ENCODE peak calls at places on chromosome 18, in five cellular contexts. O is CD4-positive, CD25-positive, alpha-beta regulatory T cell; Y is SK-N-SH; B is upper lobe of right lung; L is cardiac muscle cell. A is an unnamed sample.

GRCh38 chr18:59604877-59605276 is 92.3 kb downstream of the CCBE1 start:
- DNase-seq in O (no peak), L (no peak), B (no peak), Y (no peak), A (no peak)

GRCh38 chr18:58615150-58616132 is 13.4 kb downstream of the ALPK2 start:
- DNase-seq in L (no peak), Y (no peak), B (no peak), O (peak; percentile 37), A (peak; percentile 26)

GRCh38 chr18:74796928-74797576 is 199.4 kb downstream of the ZNF407 start:
- DNase-seq in L (peak; percentile 50), B (no peak), Y (peak; percentile 60), O (no peak), A (no peak)

GRCh38 chr18:76741346-76741745 is 81.0 kb upstream of the ZNF236 start:
- DNase-seq in O (no peak), L (no peak), B (no peak), Y (no peak), A (no peak)

GRCh38 chr18:61333271-61333745 is at the start of gene CDH20:
- DNase-seq in O (no peak), L (peak; percentile 5), B (no peak), Y (no peak), A (no peak)

GRCh38 chr18:487371-487770 is 13.1 kb downstream of the COLEC12 start:
- DNase-seq in B (no peak), Y (no peak), O (no peak), L (peak; percentile 64), A (no peak)

GRCh38 chr18:49668583-49669290 is 106.9 kb downstream of the LIPG start:
- DNase-seq in L (peak; percentile 91), O (no peak), B (no peak), Y (no peak), A (no peak)

GRCh38 chr18:23924813-23925212 is 89.7 kb upstream of the TTC39C start:
- DNase-seq in L (peak; percentile 63), Y (no peak), O (no peak), B (no peak), A (no peak)

GRCh38 chr18:63186520-63186919 is 133.0 kb downstream of the BCL2 start:
- DNase-seq in L (no peak), Y (no peak), O (no peak), B (no peak), A (no peak)

GRCh38 chr18:38422216-38422615 is 856.6 kb upstream of the CELF4 start:
- DNase-seq in B (no peak), O (no peak), L (no peak), Y (no peak), A (no peak)

GRCh38 chr18:650428-650858 is 7.0 kb upstream of the TYMS start:
- DNase-seq in L (no peak), B (no peak), Y (no peak), O (no peak), A (no peak)

GRCh38 chr18:23550898-23551297 is 35.4 kb downstream of the NPC1 start:
- DNase-seq in Y (no peak), B (no peak), O (no peak), L (no peak), A (no peak)

GRCh38 chr18:48475635-48476549 is 62.9 kb upstream of the CTIF start:
- DNase-seq in O (no peak), B (no peak), L (peak; percentile 90), Y (peak; percentile 73), A (no peak)

GRCh38 chr18:22828171-22828570 is 105.0 kb upstream of the RBBP8 start:
- DNase-seq in O (no peak), L (no peak), B (no peak), Y (no peak), A (no peak)

GRCh38 chr18:61541673-61542072 is 208.4 kb downstream of the CDH20 start:
- DNase-seq in Y (no peak), L (no peak), B (no peak), O (no peak), A (no peak)

GRCh38 chr18:58254873-58255511 is 211.0 kb downstream of the NEDD4L start:
- DNase-seq in Y (no peak), L (no peak), O (no peak), B (no peak), A (no peak)

GRCh38 chr18:58856881-58857280 is 7.8 kb upstream of the ZNF532 start:
- DNase-seq in Y (no peak), L (no peak), O (no peak), B (no peak), A (no peak)

GRCh38 chr18:22557160-22557941 is 139.6 kb upstream of the CTAGE1 start:
- DNase-seq in O (no peak), Y (no peak), B (no peak), L (peak; percentile 77), A (no peak)

GRCh38 chr18:76006151-76006550 is 488.9 kb downstream of the ZNF516 start:
- DNase-seq in L (no peak), O (no peak), B (no peak), Y (no peak), A (no peak)

GRCh38 chr18:77062518-77063003 is 70.0 kb downstream of the MBP start:
- DNase-seq in L (peak; percentile 95), B (no peak), O (peak; percentile 69), Y (no peak), A (peak; percentile 91)

GRCh38 chr18:77522031-77522675 is 272.5 kb downstream of the GALR1 start:
- DNase-seq in B (no peak), O (no peak), Y (no peak), L (peak; percentile 38), A (no peak)

GRCh38 chr18:73741946-73742345 is 405.7 kb downstream of the FBXO15 start:
- DNase-seq in B (no peak), O (no peak), L (peak; percentile 53), Y (no peak), A (no peak)

GRCh38 chr18:22015156-22015555 is 154.2 kb upstream of the GATA6 start:
- DNase-seq in O (no peak), B (no peak), Y (no peak), L (no peak), A (no peak)

GRCh38 chr18:63342206-63342605 is 22.6 kb upstream of the BCL2 start:
- DNase-seq in B (no peak), L (peak; percentile 53), Y (peak; percentile 49), O (no peak), A (no peak)

GRCh38 chr18:74498712-74499629 is 2.8 kb downstream of the CNDP2 start:
- DNase-seq in O (peak; percentile 62), B (peak; percentile 90), L (no peak), Y (no peak), A (peak; percentile 68)

GRCh38 chr18:68263481-68263880 is 451.4 kb downstream of the TMX3 start:
- DNase-seq in O (no peak), Y (no peak), B (no peak), L (peak; percentile 26), A (no peak)

GRCh38 chr18:55317832-55318231 is 270.2 kb downstream of the TCF4 start:
- DNase-seq in O (no peak), Y (no peak), B (no peak), L (no peak), A (no peak)

GRCh38 chr18:48529796-48530195 is 9.0 kb upstream of the CTIF start:
- DNase-seq in L (peak; percentile 48), O (no peak), Y (no peak), B (no peak), A (no peak)

GRCh38 chr18:63178526-63178880 is 141.1 kb downstream of the BCL2 start:
- DNase-seq in Y (no peak), L (peak; percentile 76), O (no peak), B (no peak), A (no peak)

GRCh38 chr18:9756566-9757470 is 48.7 kb downstream of the RAB31 start:
- DNase-seq in B (no peak), O (no peak), Y (no peak), L (no peak), A (no peak)

GRCh38 chr18:9757851-9758587 is 49.9 kb downstream of the RAB31 start:
- DNase-seq in B (no peak), O (no peak), Y (no peak), L (peak; percentile 55), A (no peak)

GRCh38 chr18:9755603-9756002 is 47.5 kb downstream of the RAB31 start:
- DNase-seq in O (no peak), L (peak; percentile 33), Y (no peak), B (no peak), A (no peak)

GRCh38 chr18:9760641-9761040 is 52.5 kb downstream of the RAB31 start:
- DNase-seq in L (no peak), O (no peak), B (no peak), Y (no peak), A (no peak)

GRCh38 chr18:9758624-9759075 is 50.5 kb downstream of the RAB31 start:
- DNase-seq in O (no peak), B (no peak), Y (no peak), L (no peak), A (no peak)
- H3K27ac ChIP-seq in O (no peak overlapping the region), B (no peak overlapping the region), Y (no peak overlapping the region), L (no peak overlapping the region), A (no peak overlapping the region)

GRCh38 chr18:12645264-12645663 is 12.6 kb downstream of the SPIRE1 start:
- DNase-seq in O (no peak), L (no peak), Y (no peak), B (no peak), A (no peak)
- H3K4me3 ChIP-seq in O (no peak overlapping the region), L (no peak overlapping the region), Y (no peak overlapping the region), B (no peak overlapping the region), A (no peak overlapping the region)

GRCh38 chr18:79684787-79685186 is 5.2 kb downstream of the CTDP1 start:
- DNase-seq in Y (peak; percentile 4), O (no peak), L (peak; percentile 3), B (no peak), A (no peak)

GRCh38 chr18:79682481-79682880 is 2.9 kb downstream of the CTDP1 start:
- DNase-seq in L (no peak), B (no peak), Y (no peak), O (no peak), A (no peak)

GRCh38 chr18:79682896-79683625 is 3.5 kb downstream of the CTDP1 start:
- DNase-seq in B (no peak), L (no peak), O (no peak), Y (no peak), A (no peak)

GRCh38 chr18:79684283-79684631 is 4.7 kb downstream of the CTDP1 start:
- DNase-seq in Y (no peak), O (no peak), B (no peak), L (no peak), A (peak; percentile 64)

GRCh38 chr18:79683626-79684282 is 4.2 kb downstream of the CTDP1 start:
- DNase-seq in Y (no peak), B (no peak), O (no peak), L (no peak), A (no peak)
- H3K4me1 ChIP-seq in Y (no peaks in the 10 kb centered on the region), B (peaks cover 14% of the 10 kb centered on the region), O (peaks cover 46% of the 10 kb centered on the region), L (peaks cover 9% of the 10 kb centered on the region), A (peaks cover 61% of the 10 kb centered on the region)

DNA sequence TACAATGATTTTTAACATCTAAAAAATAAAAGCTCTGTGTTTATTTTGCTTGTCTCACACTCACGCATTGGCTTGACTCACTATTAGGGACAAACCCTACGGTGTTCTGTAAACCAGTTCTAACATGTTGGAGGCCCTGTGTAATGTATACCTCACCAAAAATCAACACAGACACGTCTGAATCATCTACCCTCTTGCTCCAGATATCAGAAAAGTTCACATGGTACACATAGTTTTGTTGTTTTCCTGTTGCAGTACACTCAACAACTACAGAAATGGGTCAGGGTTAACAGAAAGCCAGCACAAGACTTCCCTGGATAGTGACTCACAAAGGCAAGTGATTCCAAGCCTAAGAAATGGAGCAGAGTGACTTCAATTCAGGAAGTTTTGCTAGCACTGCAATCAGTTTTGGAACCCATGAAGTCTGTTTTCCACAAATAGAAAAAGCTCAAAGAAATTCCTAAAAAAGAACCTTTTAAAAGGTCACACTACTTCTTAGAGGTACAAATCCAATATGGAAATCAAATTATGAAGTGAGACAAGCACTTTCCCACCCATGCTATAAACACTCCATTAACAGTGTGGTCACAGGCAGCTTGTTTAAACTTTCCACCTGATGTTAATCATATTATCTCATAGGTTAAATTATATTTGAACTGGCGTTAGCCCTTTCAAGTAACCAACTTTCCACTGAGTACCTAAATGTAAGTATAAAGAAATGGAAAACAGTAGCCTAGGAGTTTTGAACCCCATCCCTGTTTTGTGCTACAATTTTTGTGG is 87.5 kb downstream of the GAREM1 start:
- DNase-seq in L (peak; percentile 93), Y (no peak), O (no peak), B (no peak), A (no peak)
- H3K27ac ChIP-seq in L (no peak overlapping the region), Y (no peak overlapping the region), O (no peak overlapping the region), B (peak overlapping the region; percentile 30), A (no peak overlapping the region)